ENCODE peak calls at places on chromosomes 5 and 9, in five cellular contexts. One of them, this sample, is unnamed.

GRCh38 chr5:13745508-13745907 is 199.0 kb downstream of the DNAH5 start:
- DNase-seq in AG04450: peak; percentile 55
- DNase-seq in astrocyte of the spinal cord: peak; percentile 60
- DNase-seq in activated CD8-positive, alpha-beta T cell treated with anti-CD3 and anti-CD28 coated beads for 36 hours: no peak
- DNase-seq in GM13976: no peak
- DNase-seq in this sample: no peak

GRCh38 chr5:135031146-135031812 is 2.7 kb downstream of the PITX1 start:
- DNase-seq in AG04450: no peak
- DNase-seq in astrocyte of the spinal cord: no peak
- DNase-seq in activated CD8-positive, alpha-beta T cell treated with anti-CD3 and anti-CD28 coated beads for 36 hours: peak; percentile 30
- DNase-seq in GM13976: no peak
- DNase-seq in this sample: no peak

GRCh38 chr9:81687521-81688261 is 1.7 kb downstream of the TLE1 start:
- DNase-seq in AG04450: no peak
- DNase-seq in astrocyte of the spinal cord: peak; percentile 29
- DNase-seq in activated CD8-positive, alpha-beta T cell treated with anti-CD3 and anti-CD28 coated beads for 36 hours: peak; percentile 6
- DNase-seq in GM13976: peak; percentile 28
- DNase-seq in this sample: peak; percentile 34

GRCh38 chr5:175823731-175824525 is 47.5 kb upstream of the CPLX2 start:
- DNase-seq in AG04450: no peak
- DNase-seq in astrocyte of the spinal cord: no peak
- DNase-seq in activated CD8-positive, alpha-beta T cell treated with anti-CD3 and anti-CD28 coated beads for 36 hours: no peak
- DNase-seq in GM13976: no peak
- DNase-seq in this sample: no peak

GRCh38 chr9:119283118-119283794 is 86.0 kb downstream of the BRINP1 start:
- DNase-seq in AG04450: no peak
- DNase-seq in astrocyte of the spinal cord: no peak
- DNase-seq in activated CD8-positive, alpha-beta T cell treated with anti-CD3 and anti-CD28 coated beads for 36 hours: no peak
- DNase-seq in GM13976: no peak
- DNase-seq in this sample: no peak

GRCh38 chr9:93896496-93897033 is 58.6 kb downstream of the BARX1 start:
- DNase-seq in AG04450: no peak
- DNase-seq in astrocyte of the spinal cord: no peak
- DNase-seq in activated CD8-positive, alpha-beta T cell treated with anti-CD3 and anti-CD28 coated beads for 36 hours: no peak
- DNase-seq in GM13976: peak; percentile 18
- DNase-seq in this sample: no peak

GRCh38 chr5:9851458-9851857 is 221.3 kb upstream of the TAS2R1 start:
- DNase-seq in AG04450: peak; percentile 77
- DNase-seq in astrocyte of the spinal cord: peak; percentile 92
- DNase-seq in activated CD8-positive, alpha-beta T cell treated with anti-CD3 and anti-CD28 coated beads for 36 hours: no peak
- DNase-seq in GM13976: no peak
- DNase-seq in this sample: no peak

GRCh38 chr5:74622122-74622521 is 18.4 kb downstream of the ENC1 start:
- DNase-seq in AG04450: no peak
- DNase-seq in astrocyte of the spinal cord: no peak
- DNase-seq in activated CD8-positive, alpha-beta T cell treated with anti-CD3 and anti-CD28 coated beads for 36 hours: peak; percentile 26
- DNase-seq in GM13976: peak; percentile 30
- DNase-seq in this sample: peak; percentile 15

GRCh38 chr9:94666364-94667099 is 27.2 kb upstream of the FBP1 start:
- DNase-seq in AG04450: no peak
- DNase-seq in astrocyte of the spinal cord: no peak
- DNase-seq in activated CD8-positive, alpha-beta T cell treated with anti-CD3 and anti-CD28 coated beads for 36 hours: no peak
- DNase-seq in GM13976: no peak
- DNase-seq in this sample: no peak

GRCh38 chr5:141427783-141428426 is 2.4 kb upstream of the PCDHGA12 start:
- DNase-seq in AG04450: no peak
- DNase-seq in astrocyte of the spinal cord: no peak
- DNase-seq in activated CD8-positive, alpha-beta T cell treated with anti-CD3 and anti-CD28 coated beads for 36 hours: no peak
- DNase-seq in GM13976: no peak
- DNase-seq in this sample: no peak

GRCh38 chr5:141434006-141434405 is 3.7 kb downstream of the PCDHGA12 start:
- DNase-seq in AG04450: no peak
- DNase-seq in astrocyte of the spinal cord: no peak
- DNase-seq in activated CD8-positive, alpha-beta T cell treated with anti-CD3 and anti-CD28 coated beads for 36 hours: no peak
- DNase-seq in GM13976: no peak
- DNase-seq in this sample: no peak

GRCh38 chr5:141431286-141431685 is 979 bp downstream of the PCDHGA12 start:
- DNase-seq in AG04450: no peak
- DNase-seq in astrocyte of the spinal cord: peak; percentile 27
- DNase-seq in activated CD8-positive, alpha-beta T cell treated with anti-CD3 and anti-CD28 coated beads for 36 hours: peak; percentile 22
- DNase-seq in GM13976: peak; percentile 50
- DNase-seq in this sample: peak; percentile 62

DNA sequence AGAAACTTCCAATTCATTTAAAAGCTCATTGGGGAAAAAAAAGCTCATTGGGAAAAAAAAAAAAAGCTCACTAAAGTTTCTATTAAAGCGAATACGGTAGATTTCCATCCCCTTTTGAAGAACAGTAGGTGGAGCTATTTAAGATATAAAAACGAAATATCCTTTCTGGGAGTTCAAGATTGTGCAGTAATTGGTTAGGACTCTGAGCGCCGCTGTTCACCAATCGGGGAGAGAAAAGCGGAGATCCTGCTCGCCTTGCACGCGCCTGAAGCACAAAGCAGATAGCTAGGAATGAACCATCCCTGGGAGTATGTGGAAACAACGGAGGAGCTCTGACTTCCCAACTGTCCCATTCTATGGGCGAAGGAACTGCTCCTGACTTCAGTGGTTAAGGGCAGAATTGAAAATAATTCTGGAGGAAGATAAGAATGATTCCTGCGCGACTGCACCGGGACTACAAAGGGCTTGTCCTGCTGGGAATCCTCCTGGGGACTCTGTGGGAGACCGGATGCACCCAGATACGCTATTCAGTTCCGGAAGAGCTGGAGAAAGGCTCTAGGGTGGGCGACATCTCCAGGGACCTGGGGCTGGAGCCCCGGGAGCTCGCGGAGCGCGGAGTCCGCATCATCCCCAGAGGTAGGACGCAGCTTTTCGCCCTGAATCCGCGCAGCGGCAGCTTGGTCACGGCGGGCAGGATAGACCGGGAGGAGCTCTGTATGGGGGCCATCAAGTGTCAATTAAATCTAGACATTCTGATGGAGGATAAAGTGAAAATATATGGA is at the start of gene PCDHGA12:
- DNase-seq in AG04450: no peak
- DNase-seq in astrocyte of the spinal cord: peak; percentile 91
- DNase-seq in activated CD8-positive, alpha-beta T cell treated with anti-CD3 and anti-CD28 coated beads for 36 hours: peak; percentile 63
- DNase-seq in GM13976: peak; percentile 78
- DNase-seq in this sample: peak; percentile 89
- TF ChIP-seq CTCF in AG04450: peak; percentile 43
- TF ChIP-seq CTCF in astrocyte of the spinal cord: peak; percentile 63
- TF ChIP-seq CTCF in activated CD8-positive, alpha-beta T cell treated with anti-CD3 and anti-CD28 coated beads for 36 hours: peak; percentile 36
- TF ChIP-seq CTCF in GM13976: peak; percentile 66
- TF ChIP-seq CTCF in this sample: peak; percentile 50

DNA sequence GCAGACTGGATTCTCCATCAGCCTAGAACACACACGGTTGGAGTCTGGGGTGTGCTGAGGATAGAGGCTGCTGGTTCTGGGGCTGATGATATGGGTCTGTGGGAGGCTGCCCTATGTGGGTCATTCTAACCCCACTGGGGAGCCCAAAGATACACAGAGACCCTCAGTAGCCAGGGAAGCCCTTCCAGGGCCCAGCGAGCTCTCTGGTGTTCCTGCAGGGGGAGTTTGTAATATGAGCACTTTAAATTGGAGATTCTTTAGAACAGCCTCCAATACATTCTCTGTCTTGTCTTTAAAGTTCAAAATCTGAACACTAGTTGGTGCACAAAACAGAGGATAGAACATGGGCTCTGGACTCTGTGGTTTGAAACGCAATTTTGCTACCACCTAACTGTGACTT is 2.4 kb downstream of the ACTL7A start:
- DNase-seq in AG04450: no peak
- DNase-seq in astrocyte of the spinal cord: no peak
- DNase-seq in activated CD8-positive, alpha-beta T cell treated with anti-CD3 and anti-CD28 coated beads for 36 hours: no peak
- DNase-seq in GM13976: no peak
- DNase-seq in this sample: no peak
- TF ChIP-seq CTCF in AG04450: peak; percentile 10
- TF ChIP-seq CTCF in astrocyte of the spinal cord: no peak
- TF ChIP-seq CTCF in activated CD8-positive, alpha-beta T cell treated with anti-CD3 and anti-CD28 coated beads for 36 hours: no peak
- TF ChIP-seq CTCF in GM13976: no peak
- TF ChIP-seq CTCF in this sample: no peak

GRCh38 chr5:59586811-59587340 is 306.6 kb downstream of the PDE4D start:
- DNase-seq in AG04450: no peak
- DNase-seq in astrocyte of the spinal cord: no peak
- DNase-seq in activated CD8-positive, alpha-beta T cell treated with anti-CD3 and anti-CD28 coated beads for 36 hours: no peak
- DNase-seq in GM13976: no peak
- DNase-seq in this sample: no peak

GRCh38 chr5:59588922-59589321 is 304.6 kb downstream of the PDE4D start:
- DNase-seq in AG04450: no peak
- DNase-seq in astrocyte of the spinal cord: peak; percentile 64
- DNase-seq in activated CD8-positive, alpha-beta T cell treated with anti-CD3 and anti-CD28 coated beads for 36 hours: no peak
- DNase-seq in GM13976: no peak
- DNase-seq in this sample: no peak

GRCh38 chr5:59591162-59591561 is 302.4 kb downstream of the PDE4D start:
- DNase-seq in AG04450: no peak
- DNase-seq in astrocyte of the spinal cord: no peak
- DNase-seq in activated CD8-positive, alpha-beta T cell treated with anti-CD3 and anti-CD28 coated beads for 36 hours: no peak
- DNase-seq in GM13976: peak; percentile 17
- DNase-seq in this sample: peak; percentile 11

GRCh38 chr5:59584858-59585846 is 308.4 kb downstream of the PDE4D start:
- DNase-seq in AG04450: no peak
- DNase-seq in astrocyte of the spinal cord: no peak
- DNase-seq in activated CD8-positive, alpha-beta T cell treated with anti-CD3 and anti-CD28 coated beads for 36 hours: no peak
- DNase-seq in GM13976: no peak
- DNase-seq in this sample: no peak

GRCh38 chr5:59587489-59588337 is 305.8 kb downstream of the PDE4D start:
- DNase-seq in AG04450: peak; percentile 30
- DNase-seq in astrocyte of the spinal cord: peak; percentile 87
- DNase-seq in activated CD8-positive, alpha-beta T cell treated with anti-CD3 and anti-CD28 coated beads for 36 hours: peak; percentile 14
- DNase-seq in GM13976: no peak
- DNase-seq in this sample: no peak
- TF ChIP-seq CTCF in AG04450: peak; percentile 44
- TF ChIP-seq CTCF in astrocyte of the spinal cord: peak; percentile 52
- TF ChIP-seq CTCF in activated CD8-positive, alpha-beta T cell treated with anti-CD3 and anti-CD28 coated beads for 36 hours: no peak
- TF ChIP-seq CTCF in GM13976: no peak
- TF ChIP-seq CTCF in this sample: no peak

GRCh38 chr9:130518198-130518597 is 61.2 kb upstream of the FUBP3 start:
- DNase-seq in AG04450: no peak
- DNase-seq in astrocyte of the spinal cord: no peak
- DNase-seq in activated CD8-positive, alpha-beta T cell treated with anti-CD3 and anti-CD28 coated beads for 36 hours: no peak
- DNase-seq in GM13976: no peak
- DNase-seq in this sample: no peak

GRCh38 chr9:130521715-130522114 is 57.7 kb upstream of the FUBP3 start:
- DNase-seq in AG04450: no peak
- DNase-seq in astrocyte of the spinal cord: no peak
- DNase-seq in activated CD8-positive, alpha-beta T cell treated with anti-CD3 and anti-CD28 coated beads for 36 hours: no peak
- DNase-seq in GM13976: no peak
- DNase-seq in this sample: no peak

GRCh38 chr9:130519927-130520326 is 59.5 kb upstream of the FUBP3 start:
- DNase-seq in AG04450: no peak
- DNase-seq in astrocyte of the spinal cord: no peak
- DNase-seq in activated CD8-positive, alpha-beta T cell treated with anti-CD3 and anti-CD28 coated beads for 36 hours: no peak
- DNase-seq in GM13976: no peak
- DNase-seq in this sample: no peak

GRCh38 chr9:130522233-130522808 is 57.1 kb upstream of the FUBP3 start:
- DNase-seq in AG04450: no peak
- DNase-seq in astrocyte of the spinal cord: no peak
- DNase-seq in activated CD8-positive, alpha-beta T cell treated with anti-CD3 and anti-CD28 coated beads for 36 hours: peak; percentile 51
- DNase-seq in GM13976: no peak
- DNase-seq in this sample: no peak

GRCh38 chr9:130518943-130519772 is 60.2 kb upstream of the FUBP3 start:
- DNase-seq in AG04450: no peak
- DNase-seq in astrocyte of the spinal cord: no peak
- DNase-seq in activated CD8-positive, alpha-beta T cell treated with anti-CD3 and anti-CD28 coated beads for 36 hours: no peak
- DNase-seq in GM13976: no peak
- DNase-seq in this sample: no peak
- TF ChIP-seq CTCF in AG04450: no peak
- TF ChIP-seq CTCF in astrocyte of the spinal cord: no peak
- TF ChIP-seq CTCF in activated CD8-positive, alpha-beta T cell treated with anti-CD3 and anti-CD28 coated beads for 36 hours: no peak
- TF ChIP-seq CTCF in GM13976: no peak
- TF ChIP-seq CTCF in this sample: no peak

GRCh38 chr9:96619491-96620154 is at the start of gene CDC14B:
- DNase-seq in AG04450: peak; percentile 57
- DNase-seq in astrocyte of the spinal cord: peak; percentile 92
- DNase-seq in activated CD8-positive, alpha-beta T cell treated with anti-CD3 and anti-CD28 coated beads for 36 hours: peak; percentile 85
- DNase-seq in GM13976: peak; percentile 79
- DNase-seq in this sample: peak; percentile 86
- TF ChIP-seq CTCF in AG04450: no peak
- TF ChIP-seq CTCF in astrocyte of the spinal cord: no peak
- TF ChIP-seq CTCF in activated CD8-positive, alpha-beta T cell treated with anti-CD3 and anti-CD28 coated beads for 36 hours: no peak
- TF ChIP-seq CTCF in GM13976: no peak
- TF ChIP-seq CTCF in this sample: peak; percentile 9

GRCh38 chr5:36602711-36603321 is 3.6 kb upstream of the SLC1A3 start:
- DNase-seq in AG04450: no peak
- DNase-seq in astrocyte of the spinal cord: no peak
- DNase-seq in activated CD8-positive, alpha-beta T cell treated with anti-CD3 and anti-CD28 coated beads for 36 hours: no peak
- DNase-seq in GM13976: peak; percentile 32
- DNase-seq in this sample: peak; percentile 21
- TF ChIP-seq CTCF in AG04450: no peak
- TF ChIP-seq CTCF in astrocyte of the spinal cord: no peak
- TF ChIP-seq CTCF in activated CD8-positive, alpha-beta T cell treated with anti-CD3 and anti-CD28 coated beads for 36 hours: no peak
- TF ChIP-seq CTCF in GM13976: peak; percentile 7
- TF ChIP-seq CTCF in this sample: no peak

DNA sequence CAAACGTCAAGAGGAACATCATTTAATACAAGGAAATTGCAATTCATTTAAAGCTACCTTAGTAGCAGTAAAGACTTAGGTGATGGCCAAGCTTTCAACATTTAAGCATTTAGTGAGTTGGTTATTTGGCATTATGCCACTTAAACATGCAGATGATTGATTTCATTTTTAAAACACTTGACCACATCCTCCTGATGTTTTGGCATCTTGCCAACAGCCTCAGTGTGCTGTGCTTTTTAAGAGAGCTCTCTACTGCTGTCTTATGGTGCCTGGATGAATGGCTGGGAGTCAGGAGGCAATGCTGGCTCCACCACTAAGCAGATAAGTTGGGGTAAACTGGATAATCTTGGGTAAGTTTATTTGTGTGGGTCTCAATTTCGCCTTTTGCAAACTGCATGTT is 364.5 kb downstream of the MAN2A1 start:
- DNase-seq in AG04450: no peak
- DNase-seq in astrocyte of the spinal cord: peak; percentile 87
- DNase-seq in activated CD8-positive, alpha-beta T cell treated with anti-CD3 and anti-CD28 coated beads for 36 hours: peak; percentile 89
- DNase-seq in GM13976: no peak
- DNase-seq in this sample: peak; percentile 4
- TF ChIP-seq CTCF in AG04450: no peak
- TF ChIP-seq CTCF in astrocyte of the spinal cord: peak; percentile 47
- TF ChIP-seq CTCF in activated CD8-positive, alpha-beta T cell treated with anti-CD3 and anti-CD28 coated beads for 36 hours: peak; percentile 64
- TF ChIP-seq CTCF in GM13976: no peak
- TF ChIP-seq CTCF in this sample: no peak

DNA sequence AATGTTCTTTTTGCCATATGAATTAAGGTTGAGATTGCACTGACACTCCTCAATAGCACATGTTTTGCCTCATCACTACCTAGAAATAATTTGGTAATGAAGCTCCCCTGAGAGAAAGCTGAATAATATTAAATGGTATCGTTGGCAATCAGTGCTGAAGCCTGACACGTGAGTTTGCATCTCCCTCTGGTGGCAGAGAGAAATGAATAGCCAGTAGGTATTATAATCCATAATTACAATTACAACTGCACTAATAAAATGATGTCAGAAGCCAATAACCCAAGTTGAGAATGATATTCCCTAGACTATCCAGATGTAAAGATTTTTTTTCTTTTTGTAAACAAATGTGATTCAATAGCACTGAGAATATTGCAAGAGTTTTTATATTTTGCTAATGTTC is 700.3 kb downstream of the PTPRD start:
- DNase-seq in AG04450: no peak
- DNase-seq in astrocyte of the spinal cord: no peak
- DNase-seq in activated CD8-positive, alpha-beta T cell treated with anti-CD3 and anti-CD28 coated beads for 36 hours: no peak
- DNase-seq in GM13976: no peak
- DNase-seq in this sample: no peak
- TF ChIP-seq CTCF in AG04450: no peak
- TF ChIP-seq CTCF in astrocyte of the spinal cord: peak; percentile 46
- TF ChIP-seq CTCF in activated CD8-positive, alpha-beta T cell treated with anti-CD3 and anti-CD28 coated beads for 36 hours: peak; percentile 31
- TF ChIP-seq CTCF in GM13976: no peak
- TF ChIP-seq CTCF in this sample: no peak

GRCh38 chr5:21419383-21419782 is 1431.4 kb upstream of the CDH18 start:
- DNase-seq in AG04450: no peak
- DNase-seq in astrocyte of the spinal cord: no peak
- DNase-seq in activated CD8-positive, alpha-beta T cell treated with anti-CD3 and anti-CD28 coated beads for 36 hours: no peak
- DNase-seq in GM13976: no peak
- DNase-seq in this sample: no peak
- TF ChIP-seq CTCF in AG04450: no peak
- TF ChIP-seq CTCF in astrocyte of the spinal cord: no peak
- TF ChIP-seq CTCF in activated CD8-positive, alpha-beta T cell treated with anti-CD3 and anti-CD28 coated beads for 36 hours: no peak
- TF ChIP-seq CTCF in GM13976: no peak
- TF ChIP-seq CTCF in this sample: no peak